ENCODE peak calls at places on chromosomes 16 and 17, in eight cellular contexts. O is lung, E is fibroblast of gingiva, X is frontal cortex, G is NCI-H1417 treated with DMSO at 0.1 percent for 48 hours, V is tibial nerve, I is EL, R is adipocyte. M is an unnamed sample.

GRCh38 chr17:32124985-32125847 is 17.1 kb upstream of the RHOT1 start:
- DNase-seq in R (no peak), O (no peak), I (no peak), X (no peak), E (no peak), G (no peak), V (no peak), M (no peak)

GRCh38 chr16:65663774-65664173 is 541.9 kb upstream of the CDH11 start:
- DNase-seq in X (no peak), E (no peak), O (no peak), R (no peak), V (no peak), G (no peak), I (peak), M (no peak)

GRCh38 chr16:68921654-68922053 is 78.3 kb downstream of the TANGO6 start:
- DNase-seq in V (no peak), E (peak), R (no peak), X (no peak), G (no peak), I (peak), O (no peak), M (no peak)

GRCh38 chr16:75053791-75054555 is 55.1 kb downstream of the ZNRF1 start:
- DNase-seq in E (no peak), R (peak), G (peak), V (peak), X (no peak), I (no peak), O (no peak), M (peak)

GRCh38 chr16:57469917-57470470 is 7.5 kb downstream of the POLR2C start:
- DNase-seq in E (peak), I (no peak), V (no peak), R (peak), G (no peak), O (no peak), X (no peak), M (no peak)

GRCh38 chr17:3888343-3889171 is 4.3 kb downstream of the CAMKK1 start:
- DNase-seq in V (peak), R (peak), E (peak), O (no peak), I (peak), G (no peak), X (peak), M (no peak)

GRCh38 chr16:10343124-10343760 is 42.6 kb upstream of the ATF7IP2 start:
- DNase-seq in V (no peak), I (no peak), G (no peak), X (no peak), R (no peak), O (no peak), E (no peak), M (no peak)

GRCh38 chr16:15983898-15984297 is 34.5 kb downstream of the ABCC1 start:
- DNase-seq in O (no peak), R (peak), I (no peak), E (peak), V (no peak), X (no peak), G (no peak), M (no peak)

GRCh38 chr16:4323071-4323844 is 7.4 kb downstream of the GLIS2 start:
- DNase-seq in G (no peak), R (no peak), I (no peak), E (no peak), V (no peak), X (peak), O (no peak), M (no peak)

GRCh38 chr17:50063516-50064252 is 7.8 kb downstream of the ITGA3 start:
- DNase-seq in I (peak), V (no peak), X (no peak), R (peak), O (no peak), G (no peak), E (no peak), M (no peak)

GRCh38 chr17:1647802-1648581 is 1.7 kb downstream of the RILP start:
- DNase-seq in I (peak), X (no peak), R (no peak), G (no peak), V (peak), E (no peak), O (peak), M (no peak)

GRCh38 chr16:63883091-63883490 is 1238.8 kb downstream of the CDH11 start:
- DNase-seq in X (no peak), R (no peak), E (no peak), I (no peak), O (no peak), G (no peak), V (no peak), M (no peak)

GRCh38 chr17:222172-222571 is 40.7 kb upstream of the DOC2B start:
- DNase-seq in G (no peak), I (no peak), E (no peak), X (no peak), R (no peak), O (no peak), V (no peak), M (no peak)

GRCh38 chr17:50452627-50453300 is 15.9 kb downstream of the CHAD start:
- DNase-seq in V (no peak), X (no peak), E (peak), R (peak), O (no peak), I (peak), G (no peak), M (no peak)

GRCh38 chr17:77717941-77718668 is 240.4 kb upstream of the TNRC6C start:
- DNase-seq in X (no peak), O (no peak), I (no peak), E (no peak), R (no peak), V (no peak), G (no peak), M (no peak)

GRCh38 chr17:21351366-21352065 is 24.6 kb upstream of the KCNJ12 start:
- DNase-seq in I (no peak), O (no peak), E (no peak), V (no peak), X (no peak), R (no peak), G (no peak), M (no peak)

GRCh38 chr16:78584991-78585390 is 485.5 kb downstream of the WWOX start:
- DNase-seq in R (no peak), I (no peak), X (no peak), O (no peak), G (no peak), E (no peak), V (no peak), M (no peak)

GRCh38 chr16:29825145-29826044 is 5.1 kb downstream of the MVP start:
- DNase-seq in I (peak), X (no peak), V (no peak), R (peak), G (no peak), O (no peak), E (peak), M (no peak)